ENCODE peak calls at places on chromosome 6, in seven cellular contexts. Q is CD4-positive, alpha-beta T cell; C is psoas muscle; T is putamen; H is ACHN; V is fibroblast of pulmonary artery; G is NCI-H1417. Y is an unnamed sample.

GRCh38 chr6:77456531-77457248 is 6.6 kb downstream of the HTR1B start:
- DNase-seq in Q (no peak), C (no peak), V (peak; percentile 99), T (no peak), G (no peak), H (peak; percentile 58), Y (peak; percentile 99)

GRCh38 chr6:36353411-36353915 is 16.8 kb upstream of the BNIP5 start:
- DNase-seq in Q (no peak), G (no peak), V (peak; percentile 32), C (no peak), T (no peak), H (no peak), Y (peak; percentile 58)

GRCh38 chr6:14476793-14477531 is 359.4 kb downstream of the CD83 start:
- DNase-seq in T (no peak), C (peak; percentile 58), Q (no peak), G (peak; percentile 23), H (peak; percentile 63), V (peak; percentile 94), Y (peak; percentile 81)

GRCh38 chr6:5511924-5512323 is 250.6 kb downstream of the FARS2 start:
- DNase-seq in V (peak; percentile 84), H (no peak), Q (no peak), G (no peak), C (no peak), T (no peak), Y (peak; percentile 90)

GRCh38 chr6:41367700-41368099 is 32.3 kb downstream of the NCR2 start:
- DNase-seq in G (peak; percentile 78), H (peak; percentile 57), T (peak; percentile 49), V (peak; percentile 57), C (no peak), Q (no peak), Y (peak; percentile 43)

GRCh38 chr6:6725120-6725833 is 136.8 kb downstream of the LY86 start:
- DNase-seq in Q (no peak), C (no peak), H (no peak), T (no peak), V (no peak), G (no peak), Y (no peak)

GRCh38 chr6:137227872-137228302 is 8.7 kb upstream of the IFNGR1 start:
- DNase-seq in C (no peak), Q (no peak), H (no peak), G (no peak), V (no peak), T (no peak), Y (no peak)

GRCh38 chr6:90982051-90982450 is 395.2 kb upstream of the MAP3K7 start:
- DNase-seq in V (no peak), G (no peak), Q (no peak), H (no peak), T (no peak), C (no peak), Y (no peak)

GRCh38 chr6:18262812-18263560 is 1.3 kb downstream of the DEK start:
- DNase-seq in Q (no peak), V (peak; percentile 27), C (no peak), T (no peak), G (peak; percentile 7), H (peak; percentile 19), Y (peak; percentile 39)